ENCODE peak calls at places on chromosomes 13 and 19, in ten cellular contexts. One of them, this sample, is unnamed.

GRCh38 chr19:45470147-45471081 is 2.6 kb downstream of the FOSB start:
- DNase-seq in K562: peak
- DNase-seq in GM12878: no peak
- DNase-seq in upper lobe of left lung: peak
- DNase-seq in SK-N-SH: no peak
- DNase-seq in transverse colon: peak
- DNase-seq in stomach: no peak
- DNase-seq in HepG2: no peak
- DNase-seq in H1: no peak
- DNase-seq in sigmoid colon: no peak
- DNase-seq in this sample: no peak

GRCh38 chr19:40771101-40771539 is 4.2 kb upstream of the MIA start:
- DNase-seq in K562: no peak
- DNase-seq in GM12878: no peak
- DNase-seq in upper lobe of left lung: no peak
- DNase-seq in SK-N-SH: no peak
- DNase-seq in transverse colon: no peak
- DNase-seq in stomach: no peak
- DNase-seq in HepG2: peak
- DNase-seq in H1: no peak
- DNase-seq in sigmoid colon: no peak
- DNase-seq in this sample: no peak

GRCh38 chr19:34220472-34221063 is 33.8 kb upstream of the GARRE1 start:
- DNase-seq in K562: peak
- DNase-seq in GM12878: no peak
- DNase-seq in upper lobe of left lung: no peak
- DNase-seq in SK-N-SH: peak
- DNase-seq in transverse colon: peak
- DNase-seq in stomach: peak
- DNase-seq in HepG2: peak
- DNase-seq in H1: no peak
- DNase-seq in sigmoid colon: peak
- DNase-seq in this sample: no peak

GRCh38 chr13:113820813-113821651 is 42.8 kb downstream of the GAS6 start:
- DNase-seq in K562: peak
- DNase-seq in GM12878: no peak
- DNase-seq in upper lobe of left lung: peak
- DNase-seq in SK-N-SH: peak
- DNase-seq in transverse colon: peak
- DNase-seq in stomach: no peak
- DNase-seq in HepG2: no peak
- DNase-seq in H1: no peak
- DNase-seq in sigmoid colon: peak
- DNase-seq in this sample: peak

GRCh38 chr19:10230155-10230903 is 802 bp downstream of the S1PR2 start:
- DNase-seq in K562: no peak
- DNase-seq in GM12878: no peak
- DNase-seq in upper lobe of left lung: peak
- DNase-seq in SK-N-SH: peak
- DNase-seq in transverse colon: peak
- DNase-seq in stomach: peak
- DNase-seq in HepG2: no peak
- DNase-seq in H1: no peak
- DNase-seq in sigmoid colon: peak
- DNase-seq in this sample: peak

GRCh38 chr13:21964686-21965085 is 293.8 kb downstream of the FGF9 start:
- DNase-seq in K562: no peak
- DNase-seq in GM12878: no peak
- DNase-seq in upper lobe of left lung: no peak
- DNase-seq in SK-N-SH: no peak
- DNase-seq in transverse colon: no peak
- DNase-seq in stomach: no peak
- DNase-seq in HepG2: no peak
- DNase-seq in H1: no peak
- DNase-seq in sigmoid colon: no peak
- DNase-seq in this sample: no peak

GRCh38 chr13:74870865-74871264 is 611.1 kb downstream of the TBC1D4 start:
- DNase-seq in K562: no peak
- DNase-seq in GM12878: no peak
- DNase-seq in upper lobe of left lung: no peak
- DNase-seq in SK-N-SH: no peak
- DNase-seq in transverse colon: no peak
- DNase-seq in stomach: no peak
- DNase-seq in HepG2: no peak
- DNase-seq in H1: no peak
- DNase-seq in sigmoid colon: no peak
- DNase-seq in this sample: no peak

GRCh38 chr19:38712161-38712748 is 32.0 kb downstream of the CAPN12 start:
- DNase-seq in K562: no peak
- DNase-seq in GM12878: no peak
- DNase-seq in upper lobe of left lung: no peak
- DNase-seq in SK-N-SH: no peak
- DNase-seq in transverse colon: no peak
- DNase-seq in stomach: no peak
- DNase-seq in HepG2: no peak
- DNase-seq in H1: no peak
- DNase-seq in sigmoid colon: no peak
- DNase-seq in this sample: no peak

GRCh38 chr13:56396318-56396717 is 744.4 kb upstream of the PRR20A start:
- DNase-seq in K562: no peak
- DNase-seq in GM12878: no peak
- DNase-seq in upper lobe of left lung: no peak
- DNase-seq in SK-N-SH: no peak
- DNase-seq in transverse colon: no peak
- DNase-seq in stomach: no peak
- DNase-seq in HepG2: no peak
- DNase-seq in H1: no peak
- DNase-seq in sigmoid colon: no peak
- DNase-seq in this sample: no peak

GRCh38 chr19:5141278-5141925 is 172.5 kb downstream of the KDM4B start:
- DNase-seq in K562: no peak
- DNase-seq in GM12878: no peak
- DNase-seq in upper lobe of left lung: peak
- DNase-seq in SK-N-SH: no peak
- DNase-seq in transverse colon: no peak
- DNase-seq in stomach: no peak
- DNase-seq in HepG2: no peak
- DNase-seq in H1: no peak
- DNase-seq in sigmoid colon: no peak
- DNase-seq in this sample: no peak

GRCh38 chr13:95128045-95128643 is 173.1 kb downstream of the ABCC4 start:
- DNase-seq in K562: no peak
- DNase-seq in GM12878: no peak
- DNase-seq in upper lobe of left lung: no peak
- DNase-seq in SK-N-SH: no peak
- DNase-seq in transverse colon: no peak
- DNase-seq in stomach: peak
- DNase-seq in HepG2: peak
- DNase-seq in H1: no peak
- DNase-seq in sigmoid colon: no peak
- DNase-seq in this sample: no peak

GRCh38 chr13:44305845-44306244 is 67.8 kb upstream of the SERP2 start:
- DNase-seq in K562: no peak
- DNase-seq in GM12878: no peak
- DNase-seq in upper lobe of left lung: no peak
- DNase-seq in SK-N-SH: no peak
- DNase-seq in transverse colon: no peak
- DNase-seq in stomach: peak
- DNase-seq in HepG2: no peak
- DNase-seq in H1: no peak
- DNase-seq in sigmoid colon: no peak
- DNase-seq in this sample: no peak

GRCh38 chr13:81406022-81406421 is 1065.1 kb upstream of the SPRY2 start:
- DNase-seq in K562: no peak
- DNase-seq in GM12878: no peak
- DNase-seq in upper lobe of left lung: no peak
- DNase-seq in SK-N-SH: no peak
- DNase-seq in transverse colon: no peak
- DNase-seq in stomach: no peak
- DNase-seq in HepG2: no peak
- DNase-seq in H1: no peak
- DNase-seq in sigmoid colon: no peak
- DNase-seq in this sample: no peak

GRCh38 chr19:54179921-54180452 is 7.0 kb upstream of the TMC4 start:
- DNase-seq in K562: no peak
- DNase-seq in GM12878: no peak
- DNase-seq in upper lobe of left lung: no peak
- DNase-seq in SK-N-SH: peak
- DNase-seq in transverse colon: peak
- DNase-seq in stomach: peak
- DNase-seq in HepG2: peak
- DNase-seq in H1: peak
- DNase-seq in sigmoid colon: no peak
- DNase-seq in this sample: no peak

GRCh38 chr13:96935971-96936370 is 58.3 kb downstream of the OXGR1 start:
- DNase-seq in K562: no peak
- DNase-seq in GM12878: no peak
- DNase-seq in upper lobe of left lung: no peak
- DNase-seq in SK-N-SH: no peak
- DNase-seq in transverse colon: no peak
- DNase-seq in stomach: no peak
- DNase-seq in HepG2: no peak
- DNase-seq in H1: no peak
- DNase-seq in sigmoid colon: no peak
- DNase-seq in this sample: no peak

GRCh38 chr13:59492030-59492636 is 671.6 kb downstream of the DIAPH3 start:
- DNase-seq in K562: no peak
- DNase-seq in GM12878: no peak
- DNase-seq in upper lobe of left lung: no peak
- DNase-seq in SK-N-SH: no peak
- DNase-seq in transverse colon: no peak
- DNase-seq in stomach: no peak
- DNase-seq in HepG2: no peak
- DNase-seq in H1: no peak
- DNase-seq in sigmoid colon: no peak
- DNase-seq in this sample: no peak

GRCh38 chr19:53156888-53157287 is 2.0 kb downstream of the ZNF347 start:
- DNase-seq in K562: no peak
- DNase-seq in GM12878: no peak
- DNase-seq in upper lobe of left lung: no peak
- DNase-seq in SK-N-SH: no peak
- DNase-seq in transverse colon: no peak
- DNase-seq in stomach: no peak
- DNase-seq in HepG2: no peak
- DNase-seq in H1: no peak
- DNase-seq in sigmoid colon: no peak
- DNase-seq in this sample: no peak

GRCh38 chr13:67228909-67229308 is 1.2 kb downstream of the PCDH9 start:
- DNase-seq in K562: no peak
- DNase-seq in GM12878: no peak
- DNase-seq in upper lobe of left lung: no peak
- DNase-seq in SK-N-SH: no peak
- DNase-seq in transverse colon: no peak
- DNase-seq in stomach: no peak
- DNase-seq in HepG2: no peak
- DNase-seq in H1: no peak
- DNase-seq in sigmoid colon: no peak
- DNase-seq in this sample: no peak

GRCh38 chr13:65966991-65967451 is 1263.1 kb downstream of the PCDH9 start:
- DNase-seq in K562: peak
- DNase-seq in GM12878: no peak
- DNase-seq in upper lobe of left lung: no peak
- DNase-seq in SK-N-SH: peak
- DNase-seq in transverse colon: no peak
- DNase-seq in stomach: no peak
- DNase-seq in HepG2: peak
- DNase-seq in H1: peak
- DNase-seq in sigmoid colon: no peak
- DNase-seq in this sample: no peak
- TF ChIP-seq EP300 in K562: no peak
- TF ChIP-seq EP300 in GM12878: no peak
- TF ChIP-seq EP300 in upper lobe of left lung: no peak
- TF ChIP-seq EP300 in SK-N-SH: no peak
- TF ChIP-seq EP300 in transverse colon: no peak
- TF ChIP-seq EP300 in stomach: no peak
- TF ChIP-seq EP300 in HepG2: no peak
- TF ChIP-seq EP300 in H1: no peak
- TF ChIP-seq EP300 in sigmoid colon: no peak
- TF ChIP-seq EP300 in this sample: no peak

DNA sequence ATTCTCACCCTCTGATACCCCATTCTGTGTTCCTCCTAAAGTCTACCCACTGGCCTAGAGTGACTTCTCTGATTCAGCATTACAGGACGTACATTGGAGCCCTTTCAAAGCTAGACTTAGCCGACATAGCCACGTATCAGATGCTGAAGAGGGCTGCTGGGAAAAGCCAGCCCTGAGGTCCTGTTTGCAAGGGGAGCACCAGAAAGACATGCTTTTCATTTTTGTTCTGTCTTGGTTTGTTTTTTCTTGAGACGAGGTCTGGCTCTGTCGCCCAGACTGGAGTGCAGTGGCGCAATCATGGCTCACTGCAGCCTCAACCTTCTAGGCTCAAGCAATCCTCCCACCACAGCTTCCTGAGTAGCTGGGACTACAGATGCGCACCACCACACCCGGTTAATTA is 6.3 kb upstream of the ZSWIM4 start:
- DNase-seq in K562: no peak
- DNase-seq in GM12878: no peak
- DNase-seq in upper lobe of left lung: no peak
- DNase-seq in SK-N-SH: no peak
- DNase-seq in transverse colon: peak
- DNase-seq in stomach: no peak
- DNase-seq in HepG2: no peak
- DNase-seq in H1: no peak
- DNase-seq in sigmoid colon: no peak
- DNase-seq in this sample: no peak
- TF ChIP-seq POLR2AphosphoS5 in K562: no peak
- TF ChIP-seq POLR2AphosphoS5 in GM12878: no peak
- TF ChIP-seq POLR2AphosphoS5 in upper lobe of left lung: no peak
- TF ChIP-seq POLR2AphosphoS5 in SK-N-SH: no peak
- TF ChIP-seq POLR2AphosphoS5 in transverse colon: peak
- TF ChIP-seq POLR2AphosphoS5 in stomach: peak
- TF ChIP-seq POLR2AphosphoS5 in HepG2: no peak
- TF ChIP-seq POLR2AphosphoS5 in H1: no peak
- TF ChIP-seq POLR2AphosphoS5 in sigmoid colon: no peak
- TF ChIP-seq POLR2AphosphoS5 in this sample: no peak

GRCh38 chr19:36962346-36962745 is 46.2 kb downstream of the ZNF568 start:
- DNase-seq in K562: no peak
- DNase-seq in GM12878: no peak
- DNase-seq in upper lobe of left lung: no peak
- DNase-seq in SK-N-SH: no peak
- DNase-seq in transverse colon: no peak
- DNase-seq in stomach: no peak
- DNase-seq in HepG2: no peak
- DNase-seq in H1: no peak
- DNase-seq in sigmoid colon: no peak
- DNase-seq in this sample: no peak
- TF ChIP-seq EP300 in K562: no peak
- TF ChIP-seq EP300 in GM12878: no peak
- TF ChIP-seq EP300 in upper lobe of left lung: no peak
- TF ChIP-seq EP300 in SK-N-SH: no peak
- TF ChIP-seq EP300 in transverse colon: no peak
- TF ChIP-seq EP300 in stomach: no peak
- TF ChIP-seq EP300 in HepG2: no peak
- TF ChIP-seq EP300 in H1: no peak
- TF ChIP-seq EP300 in sigmoid colon: no peak
- TF ChIP-seq EP300 in this sample: no peak

DNA sequence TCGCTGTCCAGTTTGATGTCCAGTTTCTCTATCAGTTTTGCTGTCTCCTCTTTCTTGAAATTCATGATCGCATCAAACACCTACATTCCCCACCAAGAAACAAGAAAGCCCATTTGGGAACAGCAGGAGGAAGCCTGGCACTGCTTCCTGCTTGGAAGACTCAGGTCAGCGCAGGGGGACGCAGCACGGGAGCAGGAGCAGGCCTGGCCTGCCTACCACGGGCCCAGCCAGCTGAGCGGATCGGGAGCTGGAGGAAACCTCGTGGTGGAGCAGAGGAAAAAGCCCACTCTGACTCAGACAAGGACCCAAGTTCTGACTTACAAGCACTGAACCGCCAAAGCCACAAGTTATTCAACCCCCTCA is 3.9 kb downstream of the EEF2 start:
- DNase-seq in K562: no peak
- DNase-seq in GM12878: no peak
- DNase-seq in upper lobe of left lung: no peak
- DNase-seq in SK-N-SH: no peak
- DNase-seq in transverse colon: no peak
- DNase-seq in stomach: no peak
- DNase-seq in HepG2: no peak
- DNase-seq in H1: no peak
- DNase-seq in sigmoid colon: no peak
- DNase-seq in this sample: no peak
- TF ChIP-seq POLR2AphosphoS5 in K562: no peak
- TF ChIP-seq POLR2AphosphoS5 in GM12878: peak
- TF ChIP-seq POLR2AphosphoS5 in upper lobe of left lung: no peak
- TF ChIP-seq POLR2AphosphoS5 in SK-N-SH: no peak
- TF ChIP-seq POLR2AphosphoS5 in transverse colon: no peak
- TF ChIP-seq POLR2AphosphoS5 in stomach: no peak
- TF ChIP-seq POLR2AphosphoS5 in HepG2: no peak
- TF ChIP-seq POLR2AphosphoS5 in H1: peak
- TF ChIP-seq POLR2AphosphoS5 in sigmoid colon: no peak
- TF ChIP-seq POLR2AphosphoS5 in this sample: no peak